ENCODE peak calls at places on chromosome 2, in eight cellular contexts. F is esophagus muscularis mucosa; G is psoas muscle; W is lung; J is hepatocyte; D is heart right ventricle; M is CD8-positive, alpha-beta T cell; T is left lung. C is an unnamed sample.

GRCh38 chr2:181546086-181546485 is 88.9 kb downstream of the ITGA4 start:
- DNase-seq in F (no peak), G (no peak), W (no peak), J (no peak), D (no peak), M (no peak), T (no peak), C (no peak)

GRCh38 chr2:41033127-41033526 is 581.2 kb upstream of the SLC8A1 start:
- DNase-seq in F (no peak), G (no peak), W (no peak), J (no peak), D (no peak), M (no peak), T (no peak), C (no peak)

GRCh38 chr2:15737314-15738224 is 145.9 kb downstream of the DDX1 start:
- DNase-seq in F (no peak), G (no peak), W (no peak), J (no peak), D (no peak), M (no peak), T (no peak), C (no peak)

GRCh38 chr2:95043300-95043786 is 17.8 kb downstream of the MAL start:
- DNase-seq in F (peak; percentile 98), G (peak; percentile 84), W (peak; percentile 85), J (peak; percentile 23), D (peak; percentile 89), M (no peak), T (peak; percentile 90), C (peak; percentile 55)

GRCh38 chr2:165055081-165055879 is 100.0 kb upstream of the SLC38A11 start:
- DNase-seq in F (no peak), G (no peak), W (no peak), J (peak; percentile 60), D (no peak), M (no peak), T (no peak), C (no peak)

GRCh38 chr2:33707312-33707711 is 108.2 kb upstream of the FAM98A start:
- DNase-seq in F (no peak), G (no peak), W (no peak), J (no peak), D (no peak), M (no peak), T (no peak), C (no peak)

GRCh38 chr2:148817210-148817708 is 57.8 kb upstream of the KIF5C start:
- DNase-seq in F (no peak), G (no peak), W (no peak), J (peak; percentile 12), D (no peak), M (no peak), T (no peak), C (no peak)

GRCh38 chr2:102137138-102137537 is 5.4 kb upstream of the IL1R1 start:
- DNase-seq in F (no peak), G (no peak), W (no peak), J (no peak), D (no peak), M (no peak), T (no peak), C (no peak)

GRCh38 chr2:214410918-214411554 is at the start of gene VWC2L:
- DNase-seq in F (no peak), G (peak; percentile 54), W (peak; percentile 66), J (peak; percentile 91), D (peak; percentile 72), M (no peak), T (peak; percentile 63), C (peak; percentile 62)

GRCh38 chr2:12087671-12088380 is 341.4 kb downstream of the LPIN1 start:
- DNase-seq in F (no peak), G (no peak), W (no peak), J (no peak), D (no peak), M (no peak), T (no peak), C (no peak)

GRCh38 chr2:33047939-33048338 is 101.2 kb downstream of the LTBP1 start:
- DNase-seq in F (no peak), G (no peak), W (no peak), J (no peak), D (no peak), M (no peak), T (no peak), C (no peak)

GRCh38 chr2:40138327-40138726 is 313.6 kb downstream of the SLC8A1 start:
- DNase-seq in F (no peak), G (no peak), W (no peak), J (no peak), D (no peak), M (no peak), T (no peak), C (no peak)

GRCh38 chr2:10057231-10058107 is 14.1 kb downstream of the KLF11 start:
- DNase-seq in F (no peak), G (peak; percentile 58), W (peak; percentile 54), J (peak; percentile 82), D (peak; percentile 65), M (no peak), T (peak; percentile 60), C (peak; percentile 74)

GRCh38 chr2:220469201-220469600 is 841.8 kb downstream of the SLC4A3 start:
- DNase-seq in F (no peak), G (no peak), W (no peak), J (no peak), D (no peak), M (no peak), T (no peak), C (no peak)

GRCh38 chr2:160408575-160409291 is 84.9 kb downstream of the RBMS1 start:
- DNase-seq in F (no peak), G (no peak), W (no peak), J (peak; percentile 33), D (peak; percentile 19), M (no peak), T (no peak), C (no peak)

GRCh38 chr2:215863687-215864086 is 149.7 kb downstream of the MREG start:
- DNase-seq in F (no peak), G (no peak), W (no peak), J (peak; percentile 16), D (no peak), M (no peak), T (no peak), C (no peak)

GRCh38 chr2:168639501-168639900 is 162.9 kb upstream of the NOSTRIN start:
- DNase-seq in F (peak; percentile 93), G (peak; percentile 44), W (peak; percentile 51), J (peak; percentile 82), D (peak; percentile 21), M (no peak), T (peak; percentile 40), C (peak; percentile 46)

GRCh38 chr2:55733335-55733734 is 39.7 kb upstream of the PNPT1 start:
- DNase-seq in F (no peak), G (no peak), W (no peak), J (no peak), D (no peak), M (no peak), T (no peak), C (no peak)

GRCh38 chr2:121386102-121386501 is 101.1 kb upstream of the TFCP2L1 start:
- DNase-seq in F (no peak), G (no peak), W (no peak), J (no peak), D (no peak), M (no peak), T (no peak), C (no peak)

GRCh38 chr2:26852405-26853348 is 4.7 kb downstream of the DPYSL5 start:
- DNase-seq in F (peak; percentile 29), G (no peak), W (no peak), J (no peak), D (no peak), M (no peak), T (no peak), C (no peak)

GRCh38 chr2:119366161-119366648 is 429 bp downstream of the C2orf76 start:
- DNase-seq in F (no peak), G (no peak), W (no peak), J (peak; percentile 39), D (no peak), M (no peak), T (no peak), C (peak; percentile 62)

DNA sequence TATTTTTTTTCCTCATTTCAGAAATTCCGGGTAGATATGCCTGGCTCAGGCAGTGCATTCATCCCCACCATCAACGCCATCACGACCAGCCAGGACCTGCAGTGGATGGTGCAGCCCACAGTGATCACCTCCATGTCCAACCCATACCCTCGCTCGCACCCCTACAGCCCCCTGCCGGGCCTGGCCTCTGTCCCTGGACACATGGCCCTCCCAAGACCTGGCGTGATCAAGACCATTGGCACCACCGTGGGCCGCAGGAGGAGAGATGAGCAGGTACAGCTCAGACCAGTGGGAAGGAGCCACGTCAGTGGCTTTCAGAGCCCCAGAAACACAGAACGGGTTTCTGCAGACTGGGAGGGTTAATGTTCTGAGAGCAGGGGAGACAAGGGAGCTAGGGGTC is 11.4 kb downstream of the FOSL2 start:
- DNase-seq in F (no peak), G (no peak), W (no peak), J (no peak), D (no peak), M (no peak), T (peak; percentile 32), C (no peak)
- H3K4me1 ChIP-seq in F (peaks cover 79% of the 10 kb centered on the region), G (peaks cover 62% of the 10 kb centered on the region), W (peaks cover 23% of the 10 kb centered on the region), J (peaks cover 35% of the 10 kb centered on the region), D (peaks cover 100% of the 10 kb centered on the region), M (peaks cover 51% of the 10 kb centered on the region), T (peaks cover 28% of the 10 kb centered on the region), C (peaks cover 59% of the 10 kb centered on the region)

GRCh38 chr2:211216221-211216620 is 659.8 kb downstream of the CPS1 start:
- DNase-seq in F (no peak), G (no peak), W (no peak), J (no peak), D (no peak), M (no peak), T (no peak), C (no peak)
- TF ChIP-seq CTCF in F (no peak), G (no peak), W (no peak), J (peak; percentile 43), D (no peak), M (no peak), T (no peak), C (no peak)

DNA sequence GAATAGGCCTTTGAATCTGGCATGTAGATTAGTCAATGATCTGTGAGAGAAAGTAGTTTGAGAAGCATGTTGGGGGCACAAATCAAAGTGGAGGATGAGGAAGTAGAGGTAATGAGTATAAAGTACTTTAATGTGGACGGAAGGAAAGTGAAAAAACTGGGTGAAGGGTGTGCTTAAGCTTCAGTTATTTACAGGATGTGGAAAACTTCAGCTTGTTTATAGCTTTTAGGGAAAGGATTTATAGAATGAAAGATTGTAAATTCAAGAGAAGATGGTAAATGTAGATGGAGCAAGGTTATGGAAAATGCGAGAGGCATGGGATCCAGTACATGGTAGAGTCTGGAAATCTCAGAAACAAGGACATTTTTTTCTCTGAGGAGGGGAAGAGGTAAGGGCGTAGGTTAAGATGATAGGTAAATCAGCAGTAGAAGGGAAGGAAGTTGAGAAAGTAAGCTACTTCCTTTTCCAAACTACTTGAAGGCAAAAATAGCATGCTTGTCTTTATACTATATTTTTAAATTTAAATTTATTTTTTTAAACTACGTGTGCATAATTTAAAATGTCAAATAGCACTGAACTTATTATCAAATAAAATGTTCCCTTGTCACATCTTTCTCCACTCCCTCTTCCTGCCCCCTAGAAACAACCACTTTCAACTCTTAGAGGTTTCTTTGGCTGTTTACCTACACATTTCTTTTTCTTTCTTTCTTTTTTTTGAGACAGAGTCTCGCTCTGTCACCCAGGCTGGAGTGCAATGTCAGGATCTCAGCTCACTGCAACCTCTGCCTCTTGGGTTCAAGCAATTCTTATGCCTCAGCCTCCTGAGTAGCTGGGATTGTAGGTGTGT is 8.5 kb downstream of the FAM117B start:
- DNase-seq in F (no peak), G (no peak), W (no peak), J (no peak), D (no peak), M (no peak), T (no peak), C (no peak)
- H3K4me3 ChIP-seq in F (no peak overlapping the region), G (no peak overlapping the region), W (no peak overlapping the region), J (no peak overlapping the region), D (no peak overlapping the region), M (peak overlapping the region; percentile 2), T (no peak overlapping the region), C (no peak overlapping the region)

GRCh38 chr2:177165731-177166711 is 46.6 kb upstream of the HNRNPA3 start:
- DNase-seq in F (no peak), G (no peak), W (no peak), J (peak; percentile 37), D (no peak), M (no peak), T (no peak), C (no peak)
- H3K4me1 ChIP-seq in F (peaks cover 7% of the 10 kb centered on the region), G (peaks cover 24% of the 10 kb centered on the region), W (peaks cover 4% of the 10 kb centered on the region), J (peaks cover 36% of the 10 kb centered on the region), D (peaks cover 43% of the 10 kb centered on the region), M (peaks cover 23% of the 10 kb centered on the region), T (peaks cover 12% of the 10 kb centered on the region), C (peaks cover 24% of the 10 kb centered on the region)